ENCODE peak calls at places on chromosomes 6 and 20, in five cellular contexts. O is HCT116, E is GM12878, V is HepG2, U is K562. F is an unnamed sample.

GRCh38 chr20:51938557-51939324 is 136.4 kb upstream of the SALL4 start:
- DNase-seq in V (no peak), U (no peak), O (no peak), E (no peak), F (no peak)

GRCh38 chr20:50189681-50190250 is 864 bp upstream of the CEBPB start:
- DNase-seq in V (peak; percentile 79), E (no peak), O (no peak), U (peak; percentile 41), F (no peak)

GRCh38 chr6:167275001-167275400 is 16.1 kb upstream of the UNC93A start:
- DNase-seq in V (no peak), E (no peak), O (no peak), U (no peak), F (no peak)

GRCh38 chr20:41631826-41632225 is 13.6 kb upstream of the CHD6 start:
- DNase-seq in O (no peak), E (no peak), U (no peak), V (no peak), F (no peak)

GRCh38 chr6:70841115-70841514 is 115.7 kb downstream of the B3GAT2 start:
- DNase-seq in U (no peak), V (no peak), E (no peak), O (no peak), F (peak; percentile 47)

GRCh38 chr20:1266167-1266973 is at the start of gene SNPH:
- DNase-seq in E (no peak), O (peak; percentile 53), U (peak; percentile 82), V (no peak), F (peak; percentile 85)

GRCh38 chr20:17868146-17868545 is 100.4 kb downstream of the SNX5 start:
- DNase-seq in O (no peak), E (no peak), V (no peak), U (no peak), F (no peak)

GRCh38 chr20:59222982-59223610 is 59.5 kb downstream of the ZNF831 start:
- DNase-seq in V (no peak), O (no peak), U (no peak), E (no peak), F (peak; percentile 75)

GRCh38 chr20:34954905-34955231 is 738 bp downstream of the GSS start:
- DNase-seq in O (peak; percentile 13), V (peak; percentile 67), E (no peak), U (peak; percentile 76), F (peak; percentile 59)

GRCh38 chr6:139323511-139324445 is 32.0 kb upstream of the TXLNB start:
- DNase-seq in U (peak; percentile 46), V (peak; percentile 7), E (no peak), O (no peak), F (peak; percentile 7)

GRCh38 chr6:16420715-16421461 is 182.5 kb downstream of the GMPR start:
- DNase-seq in O (no peak), E (peak; percentile 97), U (no peak), V (no peak), F (no peak)

GRCh38 chr6:12751694-12752304 is 35.2 kb downstream of the PHACTR1 start:
- DNase-seq in E (no peak), U (peak; percentile 52), O (no peak), V (peak; percentile 35), F (no peak)

GRCh38 chr6:30720738-30721197 is 616 bp downstream of the TUBB start:
- DNase-seq in V (peak; percentile 57), E (no peak), U (peak; percentile 89), O (no peak), F (peak; percentile 67)

GRCh38 chr6:48628316-48628715 is 517.3 kb upstream of the PTCHD4 start:
- DNase-seq in V (no peak), U (no peak), O (no peak), E (no peak), F (no peak)

GRCh38 chr20:7637184-7637583 is 303.1 kb downstream of the HAO1 start:
- DNase-seq in U (no peak), E (no peak), V (no peak), O (no peak), F (no peak)

GRCh38 chr6:168265394-168265793 is 54.2 kb downstream of the DACT2 start:
- DNase-seq in U (no peak), V (no peak), E (no peak), O (no peak), F (no peak)

GRCh38 chr20:44750081-44750805 is 4.6 kb downstream of the KCNK15 start:
- DNase-seq in E (no peak), U (peak; percentile 37), O (no peak), V (no peak), F (no peak)

GRCh38 chr6:17768388-17768787 is 61.7 kb upstream of the NUP153 start:
- DNase-seq in U (peak; percentile 12), O (no peak), E (no peak), V (peak; percentile 9), F (no peak)

GRCh38 chr6:158703121-158703839 is 53.4 kb downstream of the SYTL3 start:
- DNase-seq in O (no peak), E (no peak), U (no peak), V (no peak), F (peak; percentile 36)

GRCh38 chr6:39191236-39191930 is 37.9 kb downstream of the KCNK5 start:
- DNase-seq in E (no peak), V (no peak), U (no peak), O (no peak), F (no peak)

GRCh38 chr20:63740070-63740500 is 509 bp downstream of the SLC2A4RG start:
- DNase-seq in E (no peak), U (peak; percentile 76), O (no peak), V (no peak), F (peak; percentile 87)

GRCh38 chr6:96138396-96138795 is 122.6 kb downstream of the FUT9 start:
- DNase-seq in E (no peak), O (no peak), V (no peak), U (no peak), F (no peak)

GRCh38 chr20:32621914-32622584 is 36.9 kb upstream of the NOL4L start:
- DNase-seq in U (no peak), V (no peak), O (no peak), E (no peak), F (no peak)

GRCh38 chr20:19867940-19868371 is 109.9 kb downstream of the RIN2 start:
- DNase-seq in E (no peak), O (no peak), V (no peak), U (no peak), F (no peak)

GRCh38 chr6:7166410-7167293 is 58.9 kb downstream of the RREB1 start:
- DNase-seq in E (no peak), U (peak; percentile 93), V (no peak), O (no peak), F (no peak)

GRCh38 chr6:14925627-14926026 is 320.2 kb upstream of the JARID2 start:
- DNase-seq in O (no peak), E (no peak), U (no peak), V (no peak), F (no peak)

GRCh38 chr20:4152696-4153235 is 137.4 kb upstream of the RNF24 start:
- DNase-seq in U (no peak), E (no peak), V (no peak), O (no peak), F (no peak)

GRCh38 chr20:57996936-57997629 is 231.4 kb downstream of the ANKRD60 start:
- DNase-seq in V (no peak), O (no peak), U (no peak), E (no peak), F (no peak)

GRCh38 chr20:61537721-61538480 is 285.8 kb downstream of the CDH4 start:
- DNase-seq in O (no peak), E (no peak), U (no peak), V (no peak), F (no peak)

GRCh38 chr20:8974009-8974708 is 94.7 kb upstream of the PLCB4 start:
- DNase-seq in V (no peak), U (no peak), O (no peak), E (no peak), F (no peak)

GRCh38 chr6:324116-324728 is 31.9 kb downstream of the DUSP22 start:
- DNase-seq in V (no peak), O (no peak), E (no peak), U (no peak), F (no peak)

GRCh38 chr6:6998194-6998569 is 109.6 kb upstream of the RREB1 start:
- DNase-seq in U (no peak), V (no peak), E (no peak), O (no peak), F (no peak)

GRCh38 chr20:44494266-44494665 is 18.6 kb downstream of the TTPAL start:
- DNase-seq in O (no peak), U (no peak), V (no peak), E (no peak), F (no peak)

DNA sequence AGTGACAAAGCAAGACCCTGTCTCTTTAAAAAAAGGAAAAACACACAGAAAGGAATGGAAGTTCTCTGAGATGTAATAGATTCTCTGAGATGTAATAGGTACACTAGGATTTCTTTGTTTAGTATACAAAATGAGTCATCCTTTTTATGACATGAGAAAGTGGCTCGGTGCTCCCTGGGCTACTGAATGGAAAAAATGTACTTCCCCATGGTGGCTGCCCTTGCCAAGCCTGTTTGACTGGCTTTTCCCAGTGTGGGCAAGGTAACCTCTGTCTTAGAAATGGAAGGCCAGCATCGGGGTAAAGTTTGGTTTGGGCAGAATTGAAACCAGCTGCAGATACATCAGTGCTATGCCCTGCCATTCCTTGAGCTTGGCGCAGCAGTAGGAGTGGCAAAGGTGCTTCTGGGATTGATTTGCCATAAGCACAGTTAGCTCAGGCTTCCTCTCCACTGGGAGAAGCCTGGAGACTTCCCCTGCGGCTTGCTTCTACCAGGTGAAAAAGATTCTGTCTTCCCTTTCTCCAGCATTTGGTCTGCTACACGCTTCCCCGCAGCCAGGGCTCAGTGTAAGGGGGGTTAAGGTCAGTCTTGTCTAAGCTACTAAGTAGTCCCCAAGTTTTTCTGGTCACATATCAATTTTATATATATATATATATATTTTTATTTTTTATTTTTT is 24.5 kb downstream of the ARFGEF2 start:
- DNase-seq in U (no peak), O (peak; percentile 81), V (no peak), E (no peak), F (no peak)
- TF ChIP-seq YY1 in U (no peak), O (peak; percentile 63), V (no peak), E (no peak), F (no peak)

GRCh38 chr6:105326838-105327745 is 75.8 kb downstream of the PREP start:
- DNase-seq in O (peak; percentile 94), V (no peak), U (no peak), E (no peak), F (no peak)
- TF ChIP-seq ZBTB33 in O (no peak), V (no peak), U (no peak), E (no peak), F (no peak)

DNA sequence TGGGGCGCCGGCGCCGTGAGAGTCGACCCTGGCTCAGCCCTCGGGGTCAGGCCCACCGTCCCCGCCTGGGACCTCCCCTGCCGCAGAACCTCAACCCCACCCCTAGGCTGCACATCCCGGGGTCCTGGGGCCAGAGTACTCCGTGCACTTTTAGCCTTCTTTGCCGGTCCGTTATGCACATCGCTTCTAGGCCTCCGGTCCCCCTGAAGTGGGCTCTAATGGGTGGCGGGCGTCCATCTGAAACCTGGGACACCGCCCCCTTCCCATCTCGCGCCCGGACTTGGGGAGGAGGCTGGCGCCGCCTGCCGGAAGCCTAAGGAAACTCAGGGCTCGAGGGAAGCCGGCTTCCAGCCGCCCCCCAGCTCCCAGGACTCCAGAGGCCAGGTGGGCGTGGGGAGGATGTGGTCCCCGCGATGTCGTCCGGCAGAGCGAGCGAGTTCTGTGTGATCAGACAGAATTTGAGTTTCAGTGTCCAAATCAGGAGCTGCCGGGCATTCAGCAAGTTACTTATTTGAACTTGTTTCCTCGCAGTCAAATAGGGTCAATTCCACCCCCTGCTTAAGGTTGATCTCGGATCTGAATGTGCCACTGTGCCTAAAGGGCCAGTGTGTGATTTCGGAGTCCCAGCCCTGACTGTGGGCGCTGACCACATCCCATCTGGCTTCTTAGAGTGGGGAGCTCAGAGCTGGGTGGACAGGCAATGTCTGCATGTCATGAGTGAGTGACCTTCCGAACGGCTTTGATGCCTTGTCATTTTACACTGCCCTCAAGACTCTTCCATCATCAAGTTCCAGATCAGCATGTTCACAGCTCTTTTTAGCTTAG is 47.6 kb downstream of the CPXM1 start:
- DNase-seq in U (peak; percentile 63), O (peak; percentile 31), E (no peak), V (peak; percentile 58), F (no peak)
- TF ChIP-seq YY1 in U (no peak), O (peak; percentile 46), E (no peak), V (peak; percentile 18), F (no peak)

GRCh38 chr6:108581932-108582500 is 21.3 kb downstream of the FOXO3 start:
- DNase-seq in E (no peak), U (no peak), O (no peak), V (no peak), F (peak; percentile 31)
- TF ChIP-seq ZBTB33 in E (no peak), U (no peak), O (no peak), V (no peak), F (no peak)

F was measured in SK-N-SH.